ENCODE peak calls at places on chromosomes 16 and 17, in four cellular contexts. One of them, this sample, is unnamed.

GRCh38 chr16:2499890-2500633 is 13.7 kb upstream of the ATP6V0C start:
- DNase-seq in adrenal gland: no peak
- DNase-seq in heart left ventricle: no peak
- DNase-seq in H1: no peak
- DNase-seq in this sample: peak; percentile 79

GRCh38 chr16:28166394-28167208 is 45.2 kb downstream of the XPO6 start:
- DNase-seq in adrenal gland: no peak
- DNase-seq in heart left ventricle: no peak
- DNase-seq in H1: no peak
- DNase-seq in this sample: no peak

GRCh38 chr17:16534236-16534635 is 34.8 kb downstream of the ZNF287 start:
- DNase-seq in adrenal gland: no peak
- DNase-seq in heart left ventricle: no peak
- DNase-seq in H1: no peak
- DNase-seq in this sample: no peak

GRCh38 chr17:57750109-57750845 is 5.2 kb upstream of the CCDC182 start:
- DNase-seq in adrenal gland: no peak
- DNase-seq in heart left ventricle: no peak
- DNase-seq in H1: no peak
- DNase-seq in this sample: no peak

GRCh38 chr17:52170963-52171572 is 12.6 kb upstream of the CA10 start:
- DNase-seq in adrenal gland: peak; percentile 60
- DNase-seq in heart left ventricle: no peak
- DNase-seq in H1: no peak
- DNase-seq in this sample: no peak

GRCh38 chr16:30041841-30042240 is 10.8 kb upstream of the TLCD3B start:
- DNase-seq in adrenal gland: peak; percentile 30
- DNase-seq in heart left ventricle: no peak
- DNase-seq in H1: no peak
- DNase-seq in this sample: no peak

GRCh38 chr16:56301391-56301850 is 110.1 kb downstream of the GNAO1 start:
- DNase-seq in adrenal gland: no peak
- DNase-seq in heart left ventricle: no peak
- DNase-seq in H1: no peak
- DNase-seq in this sample: peak; percentile 12

GRCh38 chr17:43846963-43847369 is at the start of gene CD300LG:
- DNase-seq in adrenal gland: no peak
- DNase-seq in heart left ventricle: peak; percentile 43
- DNase-seq in H1: no peak
- DNase-seq in this sample: peak; percentile 71

GRCh38 chr16:82152641-82153094 is 17.4 kb downstream of the MPHOSPH6 start:
- DNase-seq in adrenal gland: peak; percentile 65
- DNase-seq in heart left ventricle: no peak
- DNase-seq in H1: no peak
- DNase-seq in this sample: no peak

GRCh38 chr16:12392585-12393089 is 411.1 kb downstream of the CPPED1 start:
- DNase-seq in adrenal gland: no peak
- DNase-seq in heart left ventricle: no peak
- DNase-seq in H1: no peak
- DNase-seq in this sample: no peak

GRCh38 chr17:57732062-57732461 is 13.0 kb downstream of the CCDC182 start:
- DNase-seq in adrenal gland: peak; percentile 83
- DNase-seq in heart left ventricle: no peak
- DNase-seq in H1: no peak
- DNase-seq in this sample: no peak

GRCh38 chr17:43891851-43892671 is 15.3 kb downstream of the MPP2 start:
- DNase-seq in adrenal gland: no peak
- DNase-seq in heart left ventricle: no peak
- DNase-seq in H1: no peak
- DNase-seq in this sample: no peak

GRCh38 chr17:30922235-30922993 is 669 bp downstream of the ADAP2 start:
- DNase-seq in adrenal gland: no peak
- DNase-seq in heart left ventricle: peak; percentile 29
- DNase-seq in H1: no peak
- DNase-seq in this sample: peak; percentile 77

GRCh38 chr17:69062860-69063621 is 2.3 kb upstream of the ABCA9 start:
- DNase-seq in adrenal gland: no peak
- DNase-seq in heart left ventricle: no peak
- DNase-seq in H1: no peak
- DNase-seq in this sample: no peak

GRCh38 chr17:10059684-10060211 is 138.7 kb downstream of the GAS7 start:
- DNase-seq in adrenal gland: no peak
- DNase-seq in heart left ventricle: peak; percentile 69
- DNase-seq in H1: no peak
- DNase-seq in this sample: no peak

GRCh38 chr17:65918921-65919546 is 272.9 kb downstream of the CEP112 start:
- DNase-seq in adrenal gland: peak; percentile 6
- DNase-seq in heart left ventricle: no peak
- DNase-seq in H1: no peak
- DNase-seq in this sample: no peak

GRCh38 chr16:82701302-82702022 is 74.7 kb downstream of the CDH13 start:
- DNase-seq in adrenal gland: no peak
- DNase-seq in heart left ventricle: no peak
- DNase-seq in H1: no peak
- DNase-seq in this sample: no peak

GRCh38 chr16:89495121-89495520 is 4.8 kb upstream of the ANKRD11 start:
- DNase-seq in adrenal gland: no peak
- DNase-seq in heart left ventricle: no peak
- DNase-seq in H1: no peak
- DNase-seq in this sample: no peak

GRCh38 chr16:21162661-21163151 is 4.2 kb downstream of the LDAF1 start:
- DNase-seq in adrenal gland: peak; percentile 49
- DNase-seq in heart left ventricle: peak; percentile 62
- DNase-seq in H1: no peak
- DNase-seq in this sample: no peak

GRCh38 chr17:71392715-71393567 is 727.9 kb upstream of the SOX9 start:
- DNase-seq in adrenal gland: no peak
- DNase-seq in heart left ventricle: no peak
- DNase-seq in H1: no peak
- DNase-seq in this sample: no peak

GRCh38 chr16:68079616-68080344 is 5.4 kb upstream of the NFATC3 start:
- DNase-seq in adrenal gland: peak; percentile 78
- DNase-seq in heart left ventricle: peak; percentile 87
- DNase-seq in H1: no peak
- DNase-seq in this sample: peak; percentile 91

GRCh38 chr17:75838410-75838809 is 5.8 kb downstream of the UNC13D start:
- DNase-seq in adrenal gland: peak; percentile 42
- DNase-seq in heart left ventricle: no peak
- DNase-seq in H1: no peak
- DNase-seq in this sample: no peak

GRCh38 chr17:17204041-17204591 is 2.0 kb downstream of the PLD6 start:
- DNase-seq in adrenal gland: peak; percentile 73
- DNase-seq in heart left ventricle: peak; percentile 50
- DNase-seq in H1: no peak
- DNase-seq in this sample: peak; percentile 78

GRCh38 chr16:82011199-82011641 is at the start of gene SDR42E1:
- DNase-seq in adrenal gland: no peak
- DNase-seq in heart left ventricle: peak; percentile 19
- DNase-seq in H1: no peak
- DNase-seq in this sample: peak; percentile 83

GRCh38 chr16:72796222-72796621 is 251.7 kb downstream of the ZFHX3 start:
- DNase-seq in adrenal gland: no peak
- DNase-seq in heart left ventricle: no peak
- DNase-seq in H1: no peak
- DNase-seq in this sample: no peak

GRCh38 chr16:65214196-65214595 is 92.3 kb upstream of the CDH11 start:
- DNase-seq in adrenal gland: no peak
- DNase-seq in heart left ventricle: no peak
- DNase-seq in H1: no peak
- DNase-seq in this sample: no peak

GRCh38 chr17:17180141-17180603 is 26.0 kb downstream of the PLD6 start:
- DNase-seq in adrenal gland: no peak
- DNase-seq in heart left ventricle: no peak
- DNase-seq in H1: no peak
- DNase-seq in this sample: no peak

GRCh38 chr17:4201231-4201630 is 58.2 kb downstream of the CYB5D2 start:
- DNase-seq in adrenal gland: no peak
- DNase-seq in heart left ventricle: no peak
- DNase-seq in H1: no peak
- DNase-seq in this sample: no peak

GRCh38 chr17:82534401-82534812 is 14.9 kb downstream of the FOXK2 start:
- DNase-seq in adrenal gland: no peak
- DNase-seq in heart left ventricle: no peak
- DNase-seq in H1: no peak
- DNase-seq in this sample: no peak

GRCh38 chr17:48637323-48638260 is 11.4 kb upstream of the HOXB9 start:
- DNase-seq in adrenal gland: no peak
- DNase-seq in heart left ventricle: no peak
- DNase-seq in H1: no peak
- DNase-seq in this sample: no peak

GRCh38 chr16:17744903-17745581 is 274.3 kb upstream of the XYLT1 start:
- DNase-seq in adrenal gland: no peak
- DNase-seq in heart left ventricle: no peak
- DNase-seq in H1: peak; percentile 31
- DNase-seq in this sample: no peak

GRCh38 chr16:10989494-10989893 is 45.1 kb downstream of the CLEC16A start:
- DNase-seq in adrenal gland: no peak
- DNase-seq in heart left ventricle: no peak
- DNase-seq in H1: no peak
- DNase-seq in this sample: no peak
- H3K27ac ChIP-seq in adrenal gland: no peak overlapping the region
- H3K27ac ChIP-seq in heart left ventricle: no peak overlapping the region
- H3K27ac ChIP-seq in H1: no peak overlapping the region
- H3K27ac ChIP-seq in this sample: no peak overlapping the region

GRCh38 chr17:80475949-80476876 is at the start of gene NPTX1:
- DNase-seq in adrenal gland: peak; percentile 32
- DNase-seq in heart left ventricle: no peak
- DNase-seq in H1: no peak
- DNase-seq in this sample: peak; percentile 60

GRCh38 chr17:80479246-80479566 is 2.8 kb upstream of the NPTX1 start:
- DNase-seq in adrenal gland: no peak
- DNase-seq in heart left ventricle: no peak
- DNase-seq in H1: no peak
- DNase-seq in this sample: no peak

GRCh38 chr17:80478487-80479245 is 2.3 kb upstream of the NPTX1 start:
- DNase-seq in adrenal gland: no peak
- DNase-seq in heart left ventricle: no peak
- DNase-seq in H1: no peak
- DNase-seq in this sample: no peak

GRCh38 chr17:80476877-80477646 is 655 bp upstream of the NPTX1 start:
- DNase-seq in adrenal gland: no peak
- DNase-seq in heart left ventricle: no peak
- DNase-seq in H1: no peak
- DNase-seq in this sample: no peak

DNA sequence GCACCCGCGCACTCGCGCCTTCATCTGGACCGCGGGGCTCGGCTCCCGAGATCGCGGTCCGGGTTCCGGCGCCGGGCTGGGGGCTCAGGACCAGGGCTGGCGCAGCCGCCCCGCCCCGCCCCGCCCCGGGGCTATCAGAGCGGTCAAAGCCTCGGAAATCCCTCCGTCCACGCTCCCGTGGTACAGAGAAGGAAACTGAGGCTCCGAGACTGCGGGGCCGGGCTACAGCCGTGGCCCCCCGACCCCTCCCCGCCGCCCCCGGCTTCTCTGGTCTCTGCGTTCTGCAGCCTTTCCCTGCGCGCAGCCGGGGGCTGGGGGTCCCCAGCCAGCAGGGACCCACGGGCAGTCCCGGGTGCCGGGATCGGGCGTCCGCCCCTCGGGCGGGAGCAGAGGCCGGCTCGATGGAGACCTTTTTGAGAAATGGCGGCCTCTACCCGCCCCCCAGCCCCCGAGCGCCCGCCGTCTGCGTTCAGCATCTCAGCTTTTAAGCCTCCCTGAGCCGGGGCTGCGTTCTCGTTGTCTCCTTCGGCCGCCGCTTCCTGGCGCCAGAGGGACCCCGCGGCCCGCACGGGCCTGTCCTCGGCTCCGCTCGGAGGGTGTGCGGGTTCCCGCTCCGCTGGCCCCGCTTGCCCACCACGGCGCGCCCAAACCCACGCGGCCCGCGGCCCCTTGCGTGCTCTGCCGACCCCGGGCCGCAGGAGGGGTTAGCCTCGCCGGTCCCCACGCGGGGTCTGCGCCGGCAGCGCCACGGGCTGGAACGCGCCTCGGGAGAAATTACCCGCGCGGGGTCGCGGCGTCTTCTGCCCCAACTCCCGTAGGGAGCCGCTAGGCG is 1.5 kb upstream of the NPTX1 start:
- DNase-seq in adrenal gland: peak; percentile 54
- DNase-seq in heart left ventricle: no peak
- DNase-seq in H1: no peak
- DNase-seq in this sample: no peak
- TF ChIP-seq CTCF in adrenal gland: no peak
- TF ChIP-seq CTCF in heart left ventricle: peak; percentile 34
- TF ChIP-seq CTCF in H1: peak; percentile 71
- TF ChIP-seq CTCF in this sample: peak; percentile 29

DNA sequence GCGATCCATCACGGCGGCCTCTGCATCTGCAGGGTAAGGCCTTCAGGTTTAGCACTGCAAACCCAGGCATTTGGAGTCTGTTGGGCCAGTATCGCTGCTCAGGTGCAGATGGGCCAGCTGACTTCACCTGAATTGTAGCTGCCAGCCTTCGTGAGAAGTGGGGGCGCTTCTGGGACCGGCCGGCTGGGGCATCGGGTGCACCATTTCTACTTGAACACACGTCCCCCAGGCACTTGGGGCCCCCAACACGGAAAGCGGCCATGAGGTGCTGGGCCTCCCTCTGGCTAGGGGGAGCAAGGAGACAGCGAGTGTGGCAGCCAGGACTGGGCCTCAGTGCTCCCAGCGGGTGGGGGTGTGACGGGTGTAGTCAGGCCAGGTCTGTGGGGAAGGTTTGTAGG is 767.6 kb downstream of the KCNJ18 start:
- DNase-seq in adrenal gland: no peak
- DNase-seq in heart left ventricle: no peak
- DNase-seq in H1: no peak
- DNase-seq in this sample: no peak
- H3K9me3 ChIP-seq in adrenal gland: no peaks in the 10 kb centered on the region
- H3K9me3 ChIP-seq in heart left ventricle: peaks cover 8% of the 10 kb centered on the region
- H3K9me3 ChIP-seq in H1: peaks cover 88% of the 10 kb centered on the region
- H3K9me3 ChIP-seq in this sample: peaks cover 2% of the 10 kb centered on the region

GRCh38 chr16:31215287-31216115 is 1.4 kb downstream of the PYDC1 start:
- DNase-seq in adrenal gland: peak; percentile 77
- DNase-seq in heart left ventricle: peak; percentile 57
- DNase-seq in H1: peak; percentile 73
- DNase-seq in this sample: peak; percentile 84

GRCh38 chr16:31216552-31217530 is at the start of gene PYDC1:
- DNase-seq in adrenal gland: no peak
- DNase-seq in heart left ventricle: no peak
- DNase-seq in H1: no peak
- DNase-seq in this sample: no peak

GRCh38 chr16:31213877-31214704 is at the start of gene TRIM72:
- DNase-seq in adrenal gland: no peak
- DNase-seq in heart left ventricle: no peak
- DNase-seq in H1: no peak
- DNase-seq in this sample: no peak

GRCh38 chr16:31214705-31215286 is 877 bp downstream of the TRIM72 start:
- DNase-seq in adrenal gland: no peak
- DNase-seq in heart left ventricle: no peak
- DNase-seq in H1: no peak
- DNase-seq in this sample: peak; percentile 78

DNA sequence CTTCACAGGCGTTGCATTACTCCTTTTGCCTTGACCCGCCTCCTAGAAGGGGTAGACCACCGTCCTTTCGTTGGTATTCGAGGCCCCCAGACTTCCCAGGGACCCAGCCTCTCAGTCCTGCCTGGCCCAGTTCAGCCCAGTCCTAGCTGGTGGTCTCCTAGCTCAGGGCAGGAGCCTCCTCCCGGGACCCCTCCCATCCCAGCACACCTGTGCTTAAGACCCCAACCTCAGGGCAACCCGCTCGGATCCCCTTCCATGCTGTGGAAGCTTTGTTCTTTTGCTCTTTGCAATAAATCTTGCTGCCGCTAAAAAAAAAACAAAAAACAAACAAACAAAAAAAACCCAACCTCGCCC is 842 bp downstream of the PYDC1 start:
- DNase-seq in adrenal gland: no peak
- DNase-seq in heart left ventricle: no peak
- DNase-seq in H1: no peak
- DNase-seq in this sample: no peak
- H3K27ac ChIP-seq in adrenal gland: no peak overlapping the region
- H3K27ac ChIP-seq in heart left ventricle: no peak overlapping the region
- H3K27ac ChIP-seq in H1: no peak overlapping the region
- H3K27ac ChIP-seq in this sample: no peak overlapping the region